ENCODE peak calls at places on chromosomes 6 and 20, in seven cellular contexts. M is neuronal stem cell, X is IMR-90, K is trophoblast cell, A is H9, U is mesenchymal stem cell, D is mesendoderm. E is an unnamed sample.

GRCh38 chr20:32224463-32224862 is 16.8 kb downstream of the POFUT1 start:
- DNase-seq in D (no peak), X (no peak), U (no peak), M (no peak), K (no peak), A (no peak), E (no peak)

GRCh38 chr6:17656092-17656491 is 50.6 kb downstream of the NUP153 start:
- DNase-seq in M (no peak), D (no peak), K (no peak), A (no peak), X (no peak), U (peak), E (no peak)

GRCh38 chr6:148090326-148090725 is 252.3 kb upstream of the SASH1 start:
- DNase-seq in X (no peak), A (no peak), M (no peak), K (no peak), D (no peak), U (no peak), E (no peak)

GRCh38 chr6:113610377-113610988 is 246.7 kb upstream of the MARCKS start:
- DNase-seq in D (no peak), K (no peak), U (peak), X (no peak), A (no peak), M (no peak), E (no peak)

GRCh38 chr6:110201141-110201848 is 21.1 kb downstream of the CDC40 start:
- DNase-seq in D (peak), K (no peak), M (no peak), A (no peak), U (no peak), X (no peak), E (no peak)

GRCh38 chr6:20302702-20303251 is 90.5 kb upstream of the MBOAT1 start:
- DNase-seq in D (peak), A (no peak), U (peak), M (no peak), K (no peak), X (peak), E (no peak)

GRCh38 chr20:35329435-35330139 is 37.4 kb upstream of the FAM83C start:
- DNase-seq in D (peak), K (peak), X (peak), M (peak), A (peak), U (peak), E (no peak)

GRCh38 chr6:6328451-6328850 is 8.0 kb upstream of the F13A1 start:
- DNase-seq in A (no peak), K (no peak), U (no peak), X (no peak), D (no peak), M (no peak), E (no peak)

GRCh38 chr6:136486357-136486756 is 63.9 kb downstream of the MAP7 start:
- DNase-seq in D (no peak), A (no peak), X (no peak), M (no peak), K (no peak), U (no peak), E (no peak)

GRCh38 chr6:149935246-149935645 is 6.6 kb upstream of the ULBP2 start:
- DNase-seq in X (peak), U (no peak), D (no peak), A (no peak), K (no peak), M (no peak), E (no peak)

GRCh38 chr6:81562169-81562568 is 190.3 kb downstream of the TENT5A start:
- DNase-seq in D (no peak), K (peak), M (no peak), A (no peak), U (peak), X (peak), E (no peak)

GRCh38 chr6:2531426-2532208 is 219.1 kb downstream of the MYLK4 start:
- DNase-seq in K (no peak), A (no peak), D (no peak), U (peak), M (no peak), X (peak), E (no peak)

GRCh38 chr6:17233531-17233930 is 47.6 kb upstream of the RBM24 start:
- DNase-seq in A (no peak), U (no peak), K (no peak), X (peak), M (no peak), D (peak), E (no peak)

GRCh38 chr20:51220293-51220706 is 197.4 kb upstream of the KCNG1 start:
- DNase-seq in D (peak), A (peak), M (no peak), U (no peak), X (no peak), K (peak), E (peak)

GRCh38 chr6:20370393-20370792 is 31.3 kb upstream of the E2F3 start:
- DNase-seq in D (no peak), K (no peak), A (no peak), U (no peak), X (no peak), M (no peak), E (no peak)

GRCh38 chr20:51159303-51159702 is 136.4 kb upstream of the KCNG1 start:
- DNase-seq in X (no peak), M (no peak), K (no peak), U (no peak), D (peak), A (no peak), E (peak)

GRCh38 chr6:141548969-141549368 is 583.8 kb upstream of the GJE1 start:
- DNase-seq in X (no peak), U (peak), D (no peak), A (no peak), K (no peak), M (no peak), E (no peak)

GRCh38 chr6:27148404-27148795 is 99.1 kb upstream of the PRSS16 start:
- DNase-seq in D (no peak), M (no peak), X (no peak), U (no peak), K (no peak), A (no peak), E (no peak)

DNA sequence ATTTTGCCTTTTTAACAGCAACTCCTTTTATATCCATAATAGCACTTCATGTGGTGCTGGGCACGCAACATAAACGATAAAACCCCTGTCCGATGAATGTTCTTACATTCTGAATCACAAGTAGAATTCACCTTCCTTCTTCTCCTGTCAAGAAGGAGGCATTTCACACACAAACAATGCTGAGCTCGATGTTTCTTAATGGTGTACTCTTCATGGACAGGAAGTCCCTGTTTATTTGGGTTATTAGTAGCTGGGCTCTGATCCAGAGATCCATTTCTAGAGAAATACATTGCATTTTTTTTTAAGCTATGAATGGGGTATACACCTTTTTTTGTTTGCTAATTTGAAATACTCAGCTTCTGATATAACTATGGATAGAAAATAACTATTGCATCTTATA is 82.4 kb downstream of the PPP1R3G start:
- DNase-seq in X (peak), K (no peak), M (no peak), A (no peak), U (peak), D (no peak), E (no peak)
- H2BK120ac ChIP-seq in X (no peak), K (no peak), M (no peak), A (no peak), U (no peak), D (no peak), E (no peak)

GRCh38 chr6:67544851-67545452 is 1090.1 kb upstream of the ADGRB3 start:
- DNase-seq in A (no peak), X (no peak), K (no peak), D (peak), M (no peak), U (no peak), E (no peak)
- H2BK120ac ChIP-seq in A (no peak), X (no peak), K (no peak), D (no peak), M (no peak), U (no peak), E (no peak)

DNA sequence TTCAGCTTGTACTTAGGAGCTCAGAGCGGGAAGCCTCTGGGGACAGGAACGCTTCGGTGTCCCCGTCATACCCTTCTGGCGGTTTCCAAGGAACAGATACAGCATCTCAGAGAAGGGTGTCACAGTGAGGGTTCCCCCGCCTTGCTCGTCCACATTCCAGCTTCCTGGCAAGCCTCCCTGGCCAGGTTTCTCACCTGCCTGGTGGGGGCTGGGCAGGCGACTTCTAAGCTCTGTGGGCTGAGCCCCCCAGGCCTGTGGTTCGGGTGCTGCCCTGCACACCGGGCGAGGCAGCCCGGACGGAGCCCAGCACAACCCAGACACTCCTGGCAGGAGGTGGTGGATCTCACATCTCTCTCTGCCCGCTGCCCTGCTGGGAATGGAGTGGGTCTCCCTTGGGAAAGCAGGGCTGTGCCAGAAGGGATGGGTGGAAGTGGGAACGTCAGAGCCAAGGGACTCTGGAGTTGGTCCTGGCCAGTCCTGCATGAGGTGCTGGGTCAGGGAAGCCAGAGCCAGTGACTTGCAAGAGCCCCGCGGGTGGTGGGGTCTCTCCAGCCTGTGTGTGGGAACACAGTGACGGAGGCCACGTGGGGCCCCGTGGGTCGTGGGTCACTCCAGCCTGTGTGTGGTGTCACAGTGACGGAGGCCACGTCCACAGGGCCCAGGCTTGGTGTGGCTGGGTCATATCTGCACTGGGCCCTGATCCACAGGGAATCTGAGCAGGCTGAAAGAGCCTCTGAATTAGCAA is 47.7 kb upstream of the SMOC2 start:
- DNase-seq in A (no peak), K (peak), M (no peak), D (no peak), U (no peak), X (no peak), E (no peak)
- H2BK120ac ChIP-seq in A (no peak), K (peak), M (no peak), D (no peak), U (no peak), X (no peak), E (no peak)

GRCh38 chr6:106257195-106257594 is 68.4 kb downstream of the ATG5 start:
- DNase-seq in X (peak), D (no peak), M (no peak), A (no peak), U (no peak), K (no peak), E (no peak)
- H2BK120ac ChIP-seq in X (peak), D (no peak), M (no peak), A (no peak), U (no peak), K (no peak), E (no peak)

GRCh38 chr20:24052599-24053275 is 64.2 kb upstream of the GGTLC1 start:
- DNase-seq in X (no peak), A (no peak), K (no peak), D (no peak), M (no peak), U (no peak), E (no peak)
- H2BK120ac ChIP-seq in X (no peak), A (no peak), K (no peak), D (no peak), M (no peak), U (no peak), E (no peak)

DNA sequence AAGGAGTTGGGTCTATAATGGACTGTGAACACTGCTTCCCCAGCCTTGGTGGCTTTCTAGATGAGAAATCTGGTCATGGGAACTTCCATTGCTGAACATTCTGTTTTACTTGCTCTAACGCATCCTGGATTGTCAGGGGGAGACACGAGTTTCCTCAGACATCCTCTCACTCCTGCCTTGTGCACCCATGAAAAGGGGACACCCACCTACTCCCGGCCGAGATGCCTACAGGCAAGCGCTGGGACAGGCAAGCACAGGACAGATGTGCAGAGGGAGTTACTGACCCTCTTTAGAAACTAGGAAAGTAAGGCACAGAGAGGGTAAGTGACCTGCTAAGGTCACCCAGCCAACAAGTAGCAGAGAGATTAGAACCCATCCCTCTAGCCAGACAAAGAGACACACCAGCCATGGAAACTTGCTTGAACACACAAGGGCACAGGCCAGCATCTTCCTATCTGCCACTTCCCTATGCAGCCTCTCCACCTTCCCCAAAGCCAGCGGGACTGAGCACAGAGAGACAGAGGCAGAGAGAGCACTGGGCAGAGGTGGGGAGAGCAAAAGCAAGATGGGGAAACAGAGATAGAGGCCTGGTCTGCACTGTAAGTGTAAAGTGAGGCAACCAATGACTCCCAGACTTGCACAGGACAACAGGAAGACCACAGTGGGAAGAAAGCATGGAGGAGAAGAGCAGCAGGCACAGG is 845 bp upstream of the SFTA2 start:
- DNase-seq in D (no peak), U (no peak), K (no peak), A (no peak), M (no peak), X (no peak), E (no peak)
- H2BK120ac ChIP-seq in D (no peak), U (no peak), K (no peak), A (no peak), M (no peak), X (no peak), E (no peak)

DNA sequence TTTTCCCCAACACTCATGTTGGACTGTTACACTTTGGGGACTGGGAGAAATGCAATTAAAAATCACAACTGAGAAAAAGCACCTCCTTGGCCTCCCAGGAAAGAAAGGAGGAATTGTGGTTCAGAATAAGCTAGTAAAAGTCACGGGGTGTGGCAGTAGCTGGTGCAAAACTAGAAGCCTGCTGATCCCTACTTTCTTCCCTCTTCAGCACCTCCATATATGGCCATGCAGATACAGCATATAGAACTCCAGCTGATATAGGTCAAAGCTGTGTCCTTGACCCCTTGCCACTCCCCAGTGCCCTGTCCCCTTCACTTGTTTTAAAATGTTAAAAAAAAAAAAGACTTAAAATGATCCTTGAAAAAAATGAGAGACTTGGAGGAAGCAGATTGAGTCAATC is 5.5 kb upstream of the FLRT3 start:
- DNase-seq in A (no peak), U (no peak), K (no peak), D (no peak), M (no peak), X (no peak), E (no peak)
- H2BK120ac ChIP-seq in A (no peak), U (no peak), K (no peak), D (no peak), M (no peak), X (no peak), E (no peak)

GRCh38 chr20:61692476-61692875 is 373.2 kb downstream of the TAF4 start:
- DNase-seq in X (no peak), A (no peak), K (no peak), D (no peak), M (no peak), U (no peak), E (no peak)
- H2BK120ac ChIP-seq in X (no peak), A (no peak), K (no peak), D (no peak), M (no peak), U (no peak), E (no peak)